ENCODE peak calls at places on chromosomes 13 and 19, in nine cellular contexts. W is tibial nerve, O is spleen, H is right lobe of liver, A is IMR-90, F is heart left ventricle, G is A549, R is esophagus squamous epithelium, M is uterus. V is an unnamed sample.

GRCh38 chr19:13899393-13899792 is 6.5 kb downstream of the BRME1 start:
- DNase-seq in W (no peak), O (no peak), H (no peak), A (no peak), F (no peak), G (no peak), R (no peak), M (no peak), V (peak)

GRCh38 chr13:49731766-49732165 is 40.5 kb upstream of the EBPL start:
- DNase-seq in W (no peak), O (no peak), H (no peak), A (peak), F (no peak), G (no peak), R (no peak), M (no peak), V (no peak)

GRCh38 chr19:5210556-5210955 is 130.1 kb downstream of the PTPRS start:
- DNase-seq in W (no peak), O (no peak), H (no peak), A (no peak), F (no peak), G (no peak), R (no peak), M (no peak), V (no peak)

GRCh38 chr19:3722443-3723109 is 14.4 kb downstream of the TJP3 start:
- DNase-seq in W (no peak), O (no peak), H (no peak), A (no peak), F (no peak), G (no peak), R (no peak), M (no peak), V (peak)

GRCh38 chr19:51462276-51462675 is 4.0 kb upstream of the SIGLEC8 start:
- DNase-seq in W (no peak), O (peak), H (no peak), A (no peak), F (no peak), G (no peak), R (no peak), M (no peak), V (no peak)

GRCh38 chr13:35978607-35979316 is 152.4 kb downstream of the DCLK1 start:
- DNase-seq in W (no peak), O (no peak), H (no peak), A (peak), F (no peak), G (peak), R (no peak), M (peak), V (no peak)

GRCh38 chr13:50720856-50721663 is 122.4 kb downstream of the DLEU7 start:
- DNase-seq in W (no peak), O (no peak), H (no peak), A (no peak), F (no peak), G (no peak), R (no peak), M (no peak), V (no peak)

GRCh38 chr19:42068756-42069571 is 1.0 kb downstream of the GRIK5 start:
- DNase-seq in W (no peak), O (no peak), H (no peak), A (no peak), F (no peak), G (no peak), R (no peak), M (no peak), V (no peak)

GRCh38 chr19:54572696-54573311 is 786 bp upstream of the LILRA2 start:
- DNase-seq in W (no peak), O (peak), H (no peak), A (no peak), F (peak), G (no peak), R (no peak), M (no peak), V (no peak)

GRCh38 chr13:40193290-40194203 is 472.9 kb downstream of the FOXO1 start:
- DNase-seq in W (no peak), O (no peak), H (no peak), A (no peak), F (peak), G (no peak), R (no peak), M (peak), V (no peak)

GRCh38 chr13:28475916-28476725 is 18.8 kb downstream of the FLT1 start:
- DNase-seq in W (no peak), O (no peak), H (no peak), A (peak), F (no peak), G (no peak), R (no peak), M (no peak), V (no peak)

GRCh38 chr13:27022571-27023311 is 148.9 kb downstream of the USP12 start:
- DNase-seq in W (no peak), O (no peak), H (no peak), A (peak), F (no peak), G (peak), R (no peak), M (no peak), V (no peak)

GRCh38 chr19:55467236-55468053 is 2.9 kb upstream of the C19orf85 start:
- DNase-seq in W (peak), O (peak), H (peak), A (peak), F (peak), G (peak), R (no peak), M (peak), V (peak)

GRCh38 chr19:13872695-13873389 is 4.1 kb upstream of the NANOS3 start:
- DNase-seq in W (no peak), O (no peak), H (no peak), A (no peak), F (no peak), G (peak), R (no peak), M (no peak), V (no peak)

GRCh38 chr13:35345992-35346391 is 130.5 kb downstream of the MAB21L1 start:
- DNase-seq in W (no peak), O (no peak), H (no peak), A (no peak), F (no peak), G (no peak), R (no peak), M (no peak), V (no peak)

GRCh38 chr19:53989600-53990533 is 1.6 kb upstream of the CACNG6 start:
- DNase-seq in W (no peak), O (no peak), H (no peak), A (no peak), F (no peak), G (peak), R (no peak), M (no peak), V (no peak)

GRCh38 chr13:66612983-66613382 is 617.2 kb downstream of the PCDH9 start:
- DNase-seq in W (no peak), O (no peak), H (no peak), A (no peak), F (no peak), G (no peak), R (no peak), M (no peak), V (no peak)

GRCh38 chr13:26601669-26602068 is 44.2 kb downstream of the WASF3 start:
- DNase-seq in W (no peak), O (no peak), H (no peak), A (peak), F (no peak), G (no peak), R (no peak), M (no peak), V (no peak)

GRCh38 chr19:3335431-3336350 is 30.7 kb upstream of the NFIC start:
- DNase-seq in W (no peak), O (no peak), H (peak), A (peak), F (peak), G (no peak), R (no peak), M (peak), V (peak)

GRCh38 chr19:49362048-49362925 is at the start of gene TEAD2:
- DNase-seq in W (peak), O (peak), H (peak), A (peak), F (peak), G (peak), R (no peak), M (peak), V (peak)

GRCh38 chr19:3834349-3835054 is 34.3 kb downstream of the ZFR2 start:
- DNase-seq in W (no peak), O (no peak), H (no peak), A (no peak), F (no peak), G (no peak), R (no peak), M (no peak), V (no peak)

GRCh38 chr13:25085125-25085742 is 10.7 kb upstream of the PABPC3 start:
- DNase-seq in W (no peak), O (no peak), H (no peak), A (peak), F (no peak), G (peak), R (no peak), M (no peak), V (peak)

GRCh38 chr19:36572593-36573019 is 486 bp downstream of the ZNF529 start:
- DNase-seq in W (no peak), O (no peak), H (no peak), A (no peak), F (no peak), G (no peak), R (no peak), M (no peak), V (no peak)

GRCh38 chr13:100875392-100876043 is 200.9 kb upstream of the TMTC4 start:
- DNase-seq in W (no peak), O (no peak), H (no peak), A (peak), F (no peak), G (no peak), R (no peak), M (no peak), V (no peak)

GRCh38 chr13:93183302-93183701 is 43.3 kb upstream of the GPC6 start:
- DNase-seq in W (no peak), O (no peak), H (no peak), A (no peak), F (no peak), G (no peak), R (no peak), M (no peak), V (no peak)

GRCh38 chr19:53507523-53508442 is 30.2 kb upstream of the ZNF331 start:
- DNase-seq in W (no peak), O (no peak), H (no peak), A (peak), F (no peak), G (no peak), R (no peak), M (no peak), V (no peak)

GRCh38 chr13:48476215-48476614 is 56.7 kb downstream of the RCBTB2 start:
- DNase-seq in W (no peak), O (no peak), H (no peak), A (no peak), F (no peak), G (no peak), R (no peak), M (no peak), V (no peak)

GRCh38 chr19:51546107-51546649 is 14.7 kb upstream of the SIGLEC6 start:
- DNase-seq in W (no peak), O (no peak), H (no peak), A (no peak), F (no peak), G (no peak), R (no peak), M (no peak), V (no peak)

GRCh38 chr19:3369337-3370213 is 3.2 kb downstream of the NFIC start:
- DNase-seq in W (no peak), O (peak), H (peak), A (peak), F (peak), G (no peak), R (no peak), M (peak), V (peak)

GRCh38 chr19:32047788-32048187 is 297.6 kb upstream of the ZNF507 start:
- DNase-seq in W (no peak), O (no peak), H (no peak), A (no peak), F (no peak), G (no peak), R (no peak), M (no peak), V (no peak)

GRCh38 chr13:76038920-76039716 is 403.0 kb downstream of the LMO7 start:
- DNase-seq in W (no peak), O (no peak), H (no peak), A (no peak), F (no peak), G (no peak), R (no peak), M (no peak), V (no peak)

GRCh38 chr19:13163609-13164364 is 13.6 kb downstream of the IER2 start:
- DNase-seq in W (peak), O (peak), H (peak), A (peak), F (peak), G (no peak), R (no peak), M (peak), V (peak)

GRCh38 chr13:113595131-113595530 is 10.6 kb downstream of the TFDP1 start:
- DNase-seq in W (no peak), O (peak), H (no peak), A (no peak), F (no peak), G (no peak), R (no peak), M (no peak), V (peak)

GRCh38 chr19:53328967-53329366 is 4.6 kb upstream of the ZNF845 start:
- DNase-seq in W (no peak), O (peak), H (peak), A (peak), F (peak), G (no peak), R (no peak), M (peak), V (peak)

GRCh38 chr19:50461066-50461875 is 15.0 kb upstream of the EMC10 start:
- DNase-seq in W (peak), O (peak), H (peak), A (peak), F (no peak), G (peak), R (no peak), M (peak), V (peak)

GRCh38 chr19:50458396-50459066 is 17.8 kb upstream of the EMC10 start:
- DNase-seq in W (no peak), O (no peak), H (no peak), A (peak), F (no peak), G (no peak), R (no peak), M (no peak), V (no peak)

GRCh38 chr19:50459067-50459456 is 17.2 kb upstream of the EMC10 start:
- DNase-seq in W (no peak), O (no peak), H (no peak), A (no peak), F (no peak), G (no peak), R (no peak), M (no peak), V (no peak)

GRCh38 chr19:50459638-50460037 is 16.7 kb upstream of the EMC10 start:
- DNase-seq in W (no peak), O (no peak), H (no peak), A (no peak), F (no peak), G (no peak), R (no peak), M (no peak), V (no peak)

DNA sequence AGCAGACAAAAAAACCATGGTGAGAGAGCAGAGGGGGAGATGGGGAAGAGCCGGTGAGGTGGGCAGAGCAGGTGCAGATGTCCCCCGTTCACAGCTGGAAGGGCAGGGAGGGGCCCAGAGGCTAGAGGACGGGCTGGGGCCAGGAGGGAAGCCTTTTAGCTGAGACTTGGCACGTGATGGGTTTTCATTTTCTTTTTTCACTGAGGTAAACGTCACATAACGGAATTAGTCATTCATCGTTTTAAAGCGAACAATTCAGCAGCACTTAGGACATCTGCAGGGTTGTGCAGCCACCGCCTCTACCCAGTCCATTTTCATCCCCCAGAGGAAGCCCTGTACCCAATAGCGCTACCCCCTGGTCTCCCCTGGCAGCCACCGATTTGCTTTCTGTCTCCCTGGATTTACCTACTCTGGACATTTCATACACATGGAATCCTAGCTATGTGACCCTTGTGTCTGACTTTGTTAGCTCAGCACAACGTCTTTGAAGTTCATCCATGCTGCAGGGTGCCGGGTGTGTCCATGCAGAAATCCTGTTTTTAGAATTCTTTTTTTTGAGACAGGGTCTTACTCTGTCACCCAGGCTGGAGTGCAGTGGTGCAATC is 16.0 kb upstream of the EMC10 start:
- DNase-seq in W (no peak), O (no peak), H (no peak), A (peak), F (no peak), G (peak), R (no peak), M (no peak), V (no peak)
- H3K4me3 ChIP-seq in W (no peak), O (no peak), H (no peak), A (no peak), F (no peak), G (no peak), R (no peak), M (no peak), V (no peak)

GRCh38 chr19:1862424-1863307 is 713 bp downstream of the KLF16 start:
- DNase-seq in W (no peak), O (peak), H (peak), A (no peak), F (no peak), G (no peak), R (no peak), M (no peak), V (peak)

GRCh38 chr19:1862068-1862423 is 1.3 kb downstream of the KLF16 start:
- DNase-seq in W (no peak), O (no peak), H (no peak), A (no peak), F (no peak), G (no peak), R (no peak), M (no peak), V (no peak)

GRCh38 chr19:1864480-1865171 is 1.2 kb upstream of the KLF16 start:
- DNase-seq in W (no peak), O (peak), H (peak), A (peak), F (peak), G (no peak), R (no peak), M (peak), V (peak)

GRCh38 chr19:1863638-1864479 is 480 bp upstream of the KLF16 start:
- DNase-seq in W (peak), O (peak), H (peak), A (peak), F (peak), G (no peak), R (peak), M (peak), V (peak)

GRCh38 chr19:1863308-1863637 is at the start of gene KLF16:
- DNase-seq in W (no peak), O (no peak), H (no peak), A (no peak), F (no peak), G (no peak), R (no peak), M (no peak), V (no peak)
- TF ChIP-seq POLR2A in W (peak), O (no peak), H (peak), A (peak), F (no peak), G (peak), R (no peak), M (peak), V (no peak)

GRCh38 chr19:48332662-48333466 is 7.5 kb downstream of the EMP3 start:
- DNase-seq in W (peak), O (peak), H (peak), A (peak), F (peak), G (peak), R (peak), M (peak), V (peak)

GRCh38 chr19:48329167-48329891 is 4.0 kb downstream of the EMP3 start:
- DNase-seq in W (no peak), O (no peak), H (no peak), A (peak), F (no peak), G (no peak), R (no peak), M (no peak), V (peak)

GRCh38 chr19:48333467-48334384 is 8.4 kb downstream of the EMP3 start:
- DNase-seq in W (peak), O (peak), H (peak), A (peak), F (peak), G (peak), R (peak), M (peak), V (peak)

GRCh38 chr19:48330012-48330681 is 4.8 kb downstream of the EMP3 start:
- DNase-seq in W (peak), O (peak), H (peak), A (no peak), F (peak), G (no peak), R (peak), M (peak), V (peak)

DNA sequence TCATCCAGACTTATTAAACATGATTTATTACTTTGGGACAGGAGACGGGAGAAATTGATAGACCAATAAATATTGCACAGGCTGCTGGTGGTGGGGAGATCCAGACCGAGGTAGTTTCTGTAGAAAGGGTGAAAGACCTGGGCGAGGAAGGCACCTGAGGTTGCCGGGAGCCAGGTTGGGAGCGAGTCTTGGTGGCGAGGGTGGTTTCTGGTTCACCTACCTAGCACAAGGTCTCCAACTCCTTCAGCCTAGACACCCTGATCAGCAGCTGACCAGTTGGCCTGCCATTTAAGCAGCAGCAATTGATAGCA is 7.0 kb downstream of the EMP3 start:
- DNase-seq in W (no peak), O (no peak), H (no peak), A (no peak), F (no peak), G (no peak), R (no peak), M (no peak), V (no peak)
- H3K4me3 ChIP-seq in W (peak), O (peak), H (peak), A (no peak), F (peak), G (peak), R (peak), M (no peak), V (no peak)

GRCh38 chr13:110261166-110262081 is 45.5 kb downstream of the COL4A1 start:
- DNase-seq in W (no peak), O (no peak), H (no peak), A (no peak), F (peak), G (no peak), R (no peak), M (no peak), V (no peak)

GRCh38 chr13:110259651-110260050 is 47.3 kb downstream of the COL4A1 start:
- DNase-seq in W (no peak), O (no peak), H (no peak), A (no peak), F (no peak), G (no peak), R (no peak), M (no peak), V (no peak)

GRCh38 chr13:110257408-110257807 is 49.5 kb downstream of the COL4A1 start:
- DNase-seq in W (no peak), O (no peak), H (no peak), A (no peak), F (no peak), G (no peak), R (no peak), M (no peak), V (no peak)

GRCh38 chr13:110256126-110256905 is 50.6 kb downstream of the COL4A1 start:
- DNase-seq in W (no peak), O (no peak), H (no peak), A (no peak), F (peak), G (no peak), R (no peak), M (no peak), V (no peak)

DNA sequence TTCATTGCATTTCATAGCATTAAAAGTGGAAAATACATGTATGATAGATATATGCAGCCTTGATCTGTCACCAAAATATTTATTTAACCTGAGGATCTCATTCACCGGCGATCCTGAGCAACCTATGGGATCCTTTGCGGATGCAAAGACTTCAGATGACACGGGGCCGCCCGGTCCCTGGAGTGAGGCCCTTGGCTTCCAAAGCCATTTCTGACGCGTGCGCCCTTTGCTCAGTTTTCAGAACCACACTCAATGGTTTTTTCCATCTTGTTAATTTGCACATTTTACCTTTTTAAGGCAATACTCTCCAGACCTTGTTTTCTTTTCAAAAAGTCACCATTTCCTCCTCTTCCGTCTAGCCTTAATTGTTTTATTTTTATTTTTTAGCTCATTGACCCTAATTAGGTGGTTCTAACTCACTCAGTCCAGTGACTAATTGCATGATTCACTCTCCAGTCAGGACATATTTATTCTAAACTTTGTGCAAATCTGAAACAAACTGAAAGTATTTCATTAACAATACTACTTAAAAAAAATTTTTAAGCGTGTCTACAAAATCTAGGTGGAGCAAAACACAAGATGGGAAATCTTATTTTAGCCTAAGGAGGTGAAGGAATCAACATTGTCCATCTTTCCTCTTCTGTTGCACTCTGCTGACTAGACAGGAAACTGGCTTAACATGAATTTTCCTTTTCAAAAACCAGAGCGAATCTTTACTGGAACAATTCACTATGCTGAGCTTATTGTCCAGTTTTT is 47.9 kb downstream of the COL4A1 start:
- DNase-seq in W (no peak), O (no peak), H (no peak), A (no peak), F (no peak), G (no peak), R (no peak), M (no peak), V (no peak)
- TF ChIP-seq POLR2A in W (no peak), O (no peak), H (no peak), A (no peak), F (no peak), G (no peak), R (no peak), M (no peak), V (no peak)

V was measured in transverse colon.